ENCODE peak calls at places on chromosomes 12 and 14, in four cellular contexts. Y is HFFc6, H is Calu3, D is dermis blood vessel endothelial cell. K is an unnamed sample.

GRCh38 chr14:21436567-21437062 is 19.3 kb downstream of the CHD8 start:
- DNase-seq in Y (no peak), H (no peak), D (peak), K (no peak)

GRCh38 chr12:22048351-22049041 is 2.5 kb downstream of the CMAS start:
- DNase-seq in Y (no peak), H (no peak), D (peak), K (no peak)

GRCh38 chr12:14225064-14225463 is 140.4 kb upstream of the ATF7IP start:
- DNase-seq in Y (no peak), H (no peak), D (no peak), K (no peak)

GRCh38 chr12:52285851-52286530 is 5.3 kb downstream of the KRT81 start:
- DNase-seq in Y (no peak), H (no peak), D (no peak), K (no peak)

GRCh38 chr12:6767592-6768384 is 1.6 kb downstream of the PTMS start:
- DNase-seq in Y (peak), H (no peak), D (peak), K (peak)

GRCh38 chr14:96852823-96853422 is 55.7 kb downstream of the VRK1 start:
- DNase-seq in Y (peak), H (peak), D (peak), K (peak)

GRCh38 chr12:31518680-31519227 is 72.2 kb downstream of the DENND5B start:
- DNase-seq in Y (peak), H (peak), D (peak), K (peak)

GRCh38 chr12:97943359-97943758 is 480.8 kb downstream of the RMST start:
- DNase-seq in Y (no peak), H (no peak), D (no peak), K (no peak)

GRCh38 chr12:111455448-111456320 is 50.0 kb downstream of the SH2B3 start:
- DNase-seq in Y (peak), H (no peak), D (no peak), K (no peak)

GRCh38 chr12:69401940-69402339 is 42.4 kb downstream of the YEATS4 start:
- DNase-seq in Y (no peak), H (no peak), D (no peak), K (no peak)

GRCh38 chr12:14937689-14938088 is 648 bp downstream of the ERP27 start:
- DNase-seq in Y (no peak), H (no peak), D (no peak), K (no peak)

GRCh38 chr14:93997082-93997481 is at the start of gene CCDC197:
- DNase-seq in Y (no peak), H (peak), D (no peak), K (no peak)

GRCh38 chr14:56173360-56173922 is 55.2 kb downstream of the PELI2 start:
- DNase-seq in Y (no peak), H (no peak), D (no peak), K (no peak)

GRCh38 chr12:105825141-105825540 is 313.6 kb downstream of the NUAK1 start:
- DNase-seq in Y (no peak), H (no peak), D (no peak), K (no peak)

GRCh38 chr14:51464411-51464810 is 187.3 kb upstream of the FRMD6 start:
- DNase-seq in Y (no peak), H (no peak), D (no peak), K (no peak)

GRCh38 chr14:68753696-68754095 is 39.2 kb downstream of the ZFP36L1 start:
- DNase-seq in Y (no peak), H (no peak), D (no peak), K (no peak)

GRCh38 chr14:56474419-56475022 is 105.1 kb upstream of the TMEM260 start:
- DNase-seq in Y (peak), H (peak), D (peak), K (peak)

GRCh38 chr12:11731455-11731854 is 82.0 kb downstream of the ETV6 start:
- DNase-seq in Y (peak), H (no peak), D (peak), K (peak)

GRCh38 chr14:90388437-90388836 is 8.4 kb upstream of the CALM1 start:
- DNase-seq in Y (peak), H (no peak), D (peak), K (peak)

GRCh38 chr12:102388469-102388868 is 91.9 kb downstream of the IGF1 start:
- DNase-seq in Y (peak), H (no peak), D (no peak), K (no peak)

GRCh38 chr14:99612737-99613330 is 8.8 kb upstream of the CCDC85C start:
- DNase-seq in Y (peak), H (no peak), D (no peak), K (no peak)

GRCh38 chr14:35339761-35340406 is 47.7 kb downstream of the PSMA6 start:
- DNase-seq in Y (no peak), H (no peak), D (no peak), K (no peak)

GRCh38 chr14:100911665-100912316 is 8.3 kb upstream of the RTL1 start:
- DNase-seq in Y (no peak), H (no peak), D (no peak), K (no peak)

GRCh38 chr14:74275265-74275841 is 27.4 kb downstream of the ABCD4 start:
- DNase-seq in Y (peak), H (peak), D (no peak), K (no peak)

GRCh38 chr12:121803861-121804416 is at the start of gene SETD1B:
- DNase-seq in Y (peak), H (peak), D (peak), K (peak)

GRCh38 chr14:68975667-68976066 is 3.4 kb downstream of the ACTN1 start:
- DNase-seq in Y (peak), H (no peak), D (peak), K (peak)

GRCh38 chr14:39229222-39229543 is 4.5 kb upstream of the MIA2 start:
- DNase-seq in Y (no peak), H (no peak), D (no peak), K (no peak)

K was measured in endothelial cell of umbilical vein.